ENCODE peak calls at places on chromosomes 2 and 18, in four cellular contexts. Y, H, E and A are unnamed samples.

GRCh38 chr18:57998461-57998860 is 45.6 kb upstream of the NEDD4L start:
- DNase-seq in Y (no peak), H (no peak), E (no peak), A (no peak)

GRCh38 chr2:28390857-28391563 is 1.6 kb upstream of the FOSL2 start:
- DNase-seq in Y (peak; percentile 95), H (peak; percentile 94), E (peak; percentile 92), A (peak; percentile 96)

GRCh38 chr2:240454031-240454901 is 18.8 kb downstream of the GPC1 start:
- DNase-seq in Y (peak; percentile 51), H (peak; percentile 73), E (no peak), A (peak; percentile 80)

GRCh38 chr2:206936456-206937222 is 2.7 kb upstream of the CPO start:
- DNase-seq in Y (no peak), H (no peak), E (no peak), A (no peak)

GRCh38 chr2:237680702-237681478 is 53.5 kb downstream of the LRRFIP1 start:
- DNase-seq in Y (no peak), H (no peak), E (no peak), A (no peak)

GRCh38 chr2:232891621-232892071 is 21.6 kb downstream of the SNORC start:
- DNase-seq in Y (peak; percentile 37), H (peak; percentile 55), E (peak; percentile 13), A (peak; percentile 45)

GRCh38 chr2:240948086-240948485 is 42.0 kb downstream of the CROCC2 start:
- DNase-seq in Y (no peak), H (no peak), E (peak; percentile 30), A (no peak)

GRCh38 chr2:208350610-208351009 is 56.0 kb upstream of the PTH2R start:
- DNase-seq in Y (no peak), H (no peak), E (no peak), A (no peak)

GRCh38 chr2:8575810-8576423 is 105.9 kb upstream of the ID2 start:
- DNase-seq in Y (no peak), H (peak; percentile 54), E (no peak), A (no peak)

GRCh38 chr18:22723741-22724140 is 209.4 kb upstream of the RBBP8 start:
- DNase-seq in Y (no peak), H (no peak), E (no peak), A (no peak)

GRCh38 chr2:210399440-210400041 is 77.0 kb downstream of the LANCL1 start:
- DNase-seq in Y (no peak), H (no peak), E (no peak), A (no peak)

GRCh38 chr2:140178224-140178623 is 1398.0 kb upstream of the NXPH2 start:
- DNase-seq in Y (no peak), H (no peak), E (no peak), A (no peak)

GRCh38 chr2:101264360-101264939 is 11.8 kb downstream of the CNOT11 start:
- DNase-seq in Y (no peak), H (no peak), E (no peak), A (no peak)

GRCh38 chr18:52667388-52667787 is 327.4 kb downstream of the DCC start:
- DNase-seq in Y (no peak), H (no peak), E (no peak), A (no peak)

GRCh38 chr2:215970425-215970824 is 42.9 kb downstream of the MREG start:
- DNase-seq in Y (no peak), H (no peak), E (no peak), A (no peak)

DNA sequence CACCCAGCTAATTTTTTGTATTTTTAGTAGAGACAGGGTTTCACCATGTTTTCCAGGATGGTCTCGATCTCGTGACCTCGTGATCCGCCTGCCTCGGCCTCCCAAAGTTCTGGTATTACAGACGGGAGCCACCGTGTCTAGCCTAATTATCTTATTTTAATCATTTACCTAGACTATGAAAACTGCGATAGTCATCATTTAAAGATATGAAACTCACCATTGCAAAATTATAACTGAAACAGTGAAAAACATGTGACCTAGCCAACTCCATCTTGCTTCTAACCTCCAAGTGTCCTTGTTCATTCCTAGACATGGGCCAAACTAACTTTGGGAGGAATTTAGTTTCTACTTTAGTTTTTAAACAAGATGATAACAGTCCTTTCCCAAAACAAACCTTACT is 17.4 kb downstream of the SULT1C4 start:
- DNase-seq in Y (no peak), H (no peak), E (no peak), A (no peak)
- H3K9me3 ChIP-seq in Y (peaks cover 17% of the 10 kb centered on the region), H (peaks cover 16% of the 10 kb centered on the region), E (peaks cover 39% of the 10 kb centered on the region), A (peaks cover 16% of the 10 kb centered on the region)

GRCh38 chr2:177243476-177243875 is 21.1 kb downstream of the NFE2L2 start:
- DNase-seq in Y (no peak), H (no peak), E (no peak), A (no peak)
- H3K27ac ChIP-seq in Y (peak overlapping the region; percentile 89), H (peak overlapping the region; percentile 85), E (peak overlapping the region; percentile 87), A (peak overlapping the region; percentile 92)

GRCh38 chr2:111042772-111043771 is 77.6 kb upstream of the BCL2L11 start:
- DNase-seq in Y (no peak), H (peak; percentile 46), E (no peak), A (peak; percentile 25)

GRCh38 chr2:111044066-111044465 is 76.6 kb upstream of the BCL2L11 start:
- DNase-seq in Y (no peak), H (peak; percentile 15), E (no peak), A (no peak)

GRCh38 chr2:111039984-111040383 is 80.7 kb upstream of the BCL2L11 start:
- DNase-seq in Y (no peak), H (no peak), E (no peak), A (no peak)

GRCh38 chr2:111041398-111042202 is 79.1 kb upstream of the BCL2L11 start:
- DNase-seq in Y (no peak), H (peak; percentile 68), E (no peak), A (peak; percentile 28)

GRCh38 chr2:111042261-111042660 is 78.5 kb upstream of the BCL2L11 start:
- DNase-seq in Y (no peak), H (no peak), E (no peak), A (no peak)
- TF ChIP-seq CTCF in Y (no peak), H (no peak), E (no peak), A (no peak)

DNA sequence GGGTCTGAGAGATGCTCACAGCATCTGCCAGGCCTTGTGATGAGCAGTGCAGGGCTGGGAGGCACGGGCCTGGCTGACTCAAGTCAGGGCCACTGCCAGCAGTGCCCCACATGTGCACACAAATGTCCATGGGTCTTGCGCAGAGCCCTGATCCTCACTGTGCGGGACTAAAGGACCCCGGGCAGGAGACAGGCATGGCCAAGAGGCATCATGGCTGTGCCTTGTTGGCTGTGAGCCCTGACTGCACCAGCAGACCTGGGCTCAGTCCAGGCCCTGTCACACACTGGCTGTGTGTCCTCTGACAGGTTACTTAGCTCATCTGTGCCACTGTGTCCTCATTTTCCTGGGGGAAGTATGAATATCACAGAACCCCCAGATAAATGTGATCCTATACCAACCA is 4.0 kb downstream of the KCNIP3 start:
- DNase-seq in Y (no peak), H (no peak), E (no peak), A (peak; percentile 53)
- H3K9me3 ChIP-seq in Y (no peaks in the 10 kb centered on the region), H (no peaks in the 10 kb centered on the region), E (no peaks in the 10 kb centered on the region), A (no peaks in the 10 kb centered on the region)

GRCh38 chr18:50875966-50876536 is 2.9 kb upstream of the ME2 start:
- DNase-seq in Y (no peak), H (no peak), E (no peak), A (no peak)
- H3K27ac ChIP-seq in Y (no peak overlapping the region), H (no peak overlapping the region), E (no peak overlapping the region), A (no peak overlapping the region)

GRCh38 chr2:135800513-135801460 is 36.2 kb downstream of the LCT start:
- DNase-seq in Y (no peak), H (no peak), E (no peak), A (no peak)
- TF ChIP-seq CTCF in Y (no peak), H (no peak), E (no peak), A (no peak)

DNA sequence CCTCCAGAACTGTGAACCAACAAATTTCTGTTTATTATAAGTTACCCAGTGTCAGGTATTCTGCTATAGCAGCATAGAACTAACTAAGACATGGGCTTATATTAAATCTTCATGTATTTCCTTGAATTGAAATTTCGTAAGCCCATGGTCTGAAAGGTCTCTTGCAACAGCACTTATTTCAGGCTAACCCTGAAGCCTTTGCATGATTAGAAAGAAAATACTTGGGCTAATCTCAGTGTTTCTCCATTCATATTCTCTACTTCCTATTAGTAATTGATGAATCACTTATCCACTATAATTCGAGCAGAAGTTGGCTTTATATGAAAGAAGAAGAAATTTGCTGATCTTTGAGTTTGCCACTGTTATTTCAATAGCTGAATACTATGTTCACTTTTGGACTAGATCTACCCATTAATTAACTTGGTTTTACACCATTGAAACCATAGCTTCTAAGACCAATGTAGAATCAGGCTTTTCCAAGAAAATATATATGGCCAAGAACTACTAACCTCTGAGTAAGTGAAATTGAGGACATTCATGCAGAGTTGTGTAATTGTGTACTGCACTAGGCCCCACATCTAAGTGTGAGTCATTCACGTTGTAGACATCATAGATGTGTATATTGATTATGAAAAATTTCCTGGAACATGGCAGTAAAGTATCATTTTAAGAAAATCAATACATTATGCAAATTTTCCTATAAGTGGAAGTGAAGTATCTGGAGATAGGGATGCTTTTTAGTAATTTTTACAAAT is 731.7 kb downstream of the SOCS6 start:
- DNase-seq in Y (no peak), H (no peak), E (no peak), A (no peak)
- H3K9me3 ChIP-seq in Y (no peaks in the 10 kb centered on the region), H (no peaks in the 10 kb centered on the region), E (peaks cover 16% of the 10 kb centered on the region), A (no peaks in the 10 kb centered on the region)